ENCODE peak calls at places on chromosomes 11 and 22, in ten cellular contexts. E, Y, J, R, P, I, F, S, H and Z are unnamed samples.
A peak's percentile ranks its signal among the peaks of the same experiment; 100 is the strongest.

GRCh38 chr11:14374922-14375630 is 16.1 kb upstream of the RRAS2 start:
- DNase-seq in R (no peak), J (no peak), E (no peak), F (no peak), P (no peak), H (no peak), Y (no peak), S (no peak), I (no peak), Z (no peak)

GRCh38 chr11:107929611-107930200 is 1.5 kb downstream of the RAB39A start:
- DNase-seq in F (peak; percentile 13), J (no peak), P (no peak), Y (no peak), I (no peak), H (no peak), R (no peak), E (no peak), S (no peak), Z (no peak)

GRCh38 chr11:128739589-128739988 is 45.7 kb downstream of the FLI1 start:
- DNase-seq in E (no peak), R (no peak), F (no peak), H (no peak), I (no peak), Y (no peak), P (no peak), S (no peak), J (no peak), Z (no peak)

GRCh38 chr22:50670513-50670912 is 2.1 kb upstream of the SHANK3 start:
- DNase-seq in E (no peak), S (no peak), H (no peak), F (no peak), R (no peak), I (no peak), J (no peak), Y (no peak), P (no peak), Z (no peak)

GRCh38 chr22:28759861-28760560 is 12.5 kb upstream of the CCDC117 start:
- DNase-seq in J (no peak), Y (peak; percentile 6), F (no peak), P (no peak), E (peak; percentile 65), R (no peak), S (peak; percentile 14), H (no peak), I (no peak), Z (no peak)

GRCh38 chr11:130932086-130932712 is 15.9 kb upstream of the SNX19 start:
- DNase-seq in F (no peak), R (no peak), S (no peak), E (no peak), J (no peak), H (no peak), P (no peak), I (no peak), Y (no peak), Z (no peak)

GRCh38 chr22:44957267-44957905 is 52.4 kb downstream of the PHF21B start:
- DNase-seq in P (no peak), E (no peak), J (no peak), S (no peak), I (no peak), R (peak; percentile 54), F (no peak), Y (no peak), H (no peak), Z (no peak)

GRCh38 chr11:86620796-86621575 is 51.4 kb downstream of the ME3 start:
- DNase-seq in R (no peak), F (no peak), J (no peak), I (no peak), Y (no peak), H (no peak), E (peak; percentile 44), P (no peak), S (no peak), Z (no peak)

GRCh38 chr11:2892215-2893020 is 6.8 kb upstream of the CDKN1C start:
- DNase-seq in J (peak; percentile 76), R (peak; percentile 95), F (peak; percentile 68), Y (peak; percentile 81), I (peak; percentile 62), S (peak; percentile 90), P (peak; percentile 70), E (peak; percentile 56), H (peak; percentile 82), Z (peak; percentile 75)

GRCh38 chr11:61418136-61418535 is 11.6 kb downstream of the CPSF7 start:
- DNase-seq in R (no peak), J (no peak), I (no peak), P (no peak), H (no peak), Y (no peak), F (no peak), S (no peak), E (peak; percentile 56), Z (no peak)

GRCh38 chr22:46537946-46538815 is 761 bp upstream of the CELSR1 start:
- DNase-seq in R (peak; percentile 79), S (no peak), Y (peak; percentile 21), J (no peak), P (no peak), F (no peak), E (peak; percentile 6), H (no peak), I (no peak), Z (peak; percentile 45)

GRCh38 chr22:35552186-35552842 is 11.7 kb downstream of the RASD2 start:
- DNase-seq in I (peak; percentile 82), Y (no peak), E (no peak), P (no peak), F (peak; percentile 80), S (peak; percentile 80), R (peak; percentile 69), J (no peak), H (no peak), Z (peak; percentile 38)

GRCh38 chr22:46079093-46079860 is 71.0 kb upstream of the PPARA start:
- DNase-seq in P (no peak), Y (no peak), F (no peak), I (no peak), E (no peak), S (peak; percentile 61), H (no peak), R (no peak), J (no peak), Z (no peak)

GRCh38 chr11:3043315-3043871 is 13.8 kb downstream of the CARS1 start:
- DNase-seq in Y (no peak), I (no peak), S (peak; percentile 64), F (no peak), R (no peak), P (no peak), J (no peak), E (peak; percentile 53), H (peak; percentile 66), Z (no peak)

GRCh38 chr22:47299211-47299878 is 536.9 kb downstream of the TBC1D22A start:
- DNase-seq in S (no peak), J (no peak), F (no peak), P (no peak), H (no peak), Y (no peak), R (no peak), I (no peak), E (no peak), Z (no peak)

GRCh38 chr11:47550288-47551052 is 2.5 kb downstream of the CELF1 start:
- DNase-seq in H (no peak), E (peak; percentile 28), I (no peak), F (no peak), J (no peak), S (peak; percentile 64), Y (no peak), P (no peak), R (no peak), Z (no peak)

GRCh38 chr11:80899381-80899780 is 1458.6 kb upstream of the TENM4 start:
- DNase-seq in Y (peak; percentile 30), E (peak; percentile 64), S (no peak), P (no peak), F (no peak), J (no peak), H (no peak), R (no peak), I (no peak), Z (no peak)

GRCh38 chr11:109237636-109238035 is 184.4 kb upstream of the C11orf87 start:
- DNase-seq in Y (no peak), E (peak; percentile 4), H (no peak), R (no peak), S (no peak), J (no peak), F (no peak), P (no peak), I (no peak), Z (no peak)

GRCh38 chr22:36736701-36737320 is 33.3 kb upstream of the CACNG2 start:
- DNase-seq in H (no peak), S (no peak), E (no peak), P (no peak), F (no peak), R (no peak), Y (no peak), I (no peak), J (no peak), Z (no peak)

GRCh38 chr22:19740586-19740985 is 17.2 kb downstream of the GP1BB start:
- DNase-seq in Y (no peak), R (no peak), F (no peak), E (no peak), P (no peak), I (no peak), S (no peak), J (no peak), H (no peak), Z (no peak)

GRCh38 chr11:112811781-112812180 is 149.4 kb upstream of the NCAM1 start:
- DNase-seq in Y (no peak), R (no peak), J (no peak), P (no peak), F (no peak), S (no peak), H (no peak), E (no peak), I (no peak), Z (no peak)

GRCh38 chr11:84420261-84420660 is 1134.1 kb upstream of the CCDC90B start:
- DNase-seq in S (no peak), Y (no peak), H (no peak), F (no peak), J (no peak), E (no peak), P (no peak), I (no peak), R (no peak), Z (no peak)

GRCh38 chr11:116189378-116190170 is 583.2 kb downstream of the BUD13 start:
- DNase-seq in I (no peak), H (no peak), P (no peak), E (no peak), F (no peak), R (no peak), Y (no peak), S (no peak), J (no peak), Z (no peak)

GRCh38 chr11:3989891-3990290 is 104.7 kb upstream of the RRM1 start:
- DNase-seq in P (no peak), J (no peak), I (no peak), E (no peak), Y (no peak), H (no peak), F (no peak), R (no peak), S (no peak), Z (no peak)

GRCh38 chr22:23036684-23037428 is 33.5 kb upstream of the GNAZ start:
- DNase-seq in P (no peak), I (no peak), S (no peak), Y (no peak), F (no peak), H (no peak), E (peak; percentile 41), R (no peak), J (no peak), Z (no peak)

GRCh38 chr11:27249208-27249509 is 113.9 kb downstream of the CCDC34 start:
- DNase-seq in P (no peak), J (no peak), Y (no peak), I (no peak), R (no peak), F (no peak), S (no peak), E (no peak), H (no peak), Z (no peak)

GRCh38 chr22:26718905-26719304 is 61.5 kb downstream of the MIAT start:
- DNase-seq in S (no peak), H (no peak), Y (no peak), E (peak; percentile 97), F (no peak), J (no peak), P (no peak), R (no peak), I (no peak), Z (no peak)

GRCh38 chr11:128341767-128342318 is 245.5 kb downstream of the ETS1 start:
- DNase-seq in S (no peak), J (no peak), H (no peak), F (no peak), R (no peak), I (no peak), P (no peak), E (no peak), Y (no peak), Z (no peak)